ENCODE peak calls at places on chromosomes 6 and 20, in seven cellular contexts. Y, T, I, W, K, C and X are unnamed samples.

GRCh38 chr6:167400482-167401138 is 75.7 kb downstream of the TTLL2 start:
- DNase-seq in Y (no peak), T (no peak), I (no peak), W (no peak), K (no peak), C (no peak), X (no peak)

GRCh38 chr6:39226606-39227300 is 2.5 kb downstream of the KCNK5 start:
- DNase-seq in Y (no peak), T (no peak), I (no peak), W (no peak), K (no peak), C (no peak), X (peak)

GRCh38 chr6:42304313-42304712 is 86.7 kb upstream of the MRPS10 start:
- DNase-seq in Y (no peak), T (no peak), I (no peak), W (no peak), K (no peak), C (no peak), X (no peak)

GRCh38 chr6:20630617-20631448 is 96.6 kb downstream of the CDKAL1 start:
- DNase-seq in Y (no peak), T (peak), I (no peak), W (no peak), K (no peak), C (no peak), X (no peak)

GRCh38 chr20:40599987-40600386 is 89.0 kb downstream of the MAFB start:
- DNase-seq in Y (no peak), T (no peak), I (no peak), W (no peak), K (no peak), C (no peak), X (no peak)

GRCh38 chr20:45465492-45466266 is 3.9 kb upstream of the WFDC2 start:
- DNase-seq in Y (no peak), T (no peak), I (no peak), W (no peak), K (no peak), C (no peak), X (no peak)

GRCh38 chr20:59850018-59850641 is 83.3 kb downstream of the SYCP2 start:
- DNase-seq in Y (no peak), T (no peak), I (peak), W (peak), K (no peak), C (no peak), X (peak)

GRCh38 chr20:62685781-62686555 is 22.7 kb upstream of the NTSR1 start:
- DNase-seq in Y (no peak), T (peak), I (peak), W (no peak), K (no peak), C (no peak), X (no peak)

GRCh38 chr6:166330612-166331011 is 11.7 kb downstream of the SFT2D1 start:
- DNase-seq in Y (no peak), T (no peak), I (peak), W (peak), K (peak), C (no peak), X (no peak)

GRCh38 chr6:151349651-151350270 is 41.6 kb downstream of the ZBTB2 start:
- DNase-seq in Y (no peak), T (no peak), I (no peak), W (no peak), K (no peak), C (no peak), X (no peak)

GRCh38 chr6:119024111-119024510 is 54.4 kb downstream of the FAM184A start:
- DNase-seq in Y (no peak), T (no peak), I (no peak), W (no peak), K (no peak), C (no peak), X (no peak)